ENCODE peak calls at places on chromosomes 6 and 20, in seven cellular contexts. C, W, F, Y, P, D and E are unnamed samples.

GRCh38 chr6:122886475-122886874 is 97.4 kb downstream of the SMPDL3A start:
- DNase-seq in C (peak; percentile 68), W (no peak), F (no peak), Y (no peak), P (no peak), D (no peak), E (no peak)

GRCh38 chr20:43968341-43968740 is 53.7 kb downstream of the TOX2 start:
- DNase-seq in C (no peak), W (no peak), F (no peak), Y (no peak), P (no peak), D (no peak), E (no peak)

GRCh38 chr6:24332306-24332705 is 25.6 kb downstream of the DCDC2 start:
- DNase-seq in C (no peak), W (no peak), F (no peak), Y (no peak), P (no peak), D (no peak), E (no peak)

GRCh38 chr6:168915855-168916254 is 337.8 kb downstream of the THBS2 start:
- DNase-seq in C (no peak), W (no peak), F (no peak), Y (no peak), P (no peak), D (no peak), E (no peak)

GRCh38 chr6:145761584-145761983 is 26.3 kb upstream of the EPM2A start:
- DNase-seq in C (no peak), W (no peak), F (no peak), Y (no peak), P (no peak), D (no peak), E (no peak)

GRCh38 chr20:4064118-4064962 is 49.0 kb upstream of the RNF24 start:
- DNase-seq in C (peak; percentile 20), W (peak; percentile 82), F (peak; percentile 10), Y (peak; percentile 87), P (no peak), D (peak; percentile 91), E (peak; percentile 74)

GRCh38 chr6:151948007-151948745 is 140.7 kb downstream of the ESR1 start:
- DNase-seq in C (no peak), W (no peak), F (no peak), Y (no peak), P (no peak), D (no peak), E (no peak)

GRCh38 chr20:19737025-19737424 is 21.0 kb upstream of the RIN2 start:
- DNase-seq in C (no peak), W (no peak), F (no peak), Y (no peak), P (no peak), D (peak; percentile 40), E (no peak)

GRCh38 chr6:122246906-122247658 is 152.4 kb upstream of the HSF2 start:
- DNase-seq in C (no peak), W (no peak), F (no peak), Y (no peak), P (peak; percentile 7), D (no peak), E (no peak)

GRCh38 chr6:20841806-20842205 is 307.5 kb downstream of the CDKAL1 start:
- DNase-seq in C (no peak), W (no peak), F (no peak), Y (no peak), P (no peak), D (no peak), E (no peak)

GRCh38 chr6:151179321-151179720 is 60.4 kb upstream of the AKAP12 start:
- DNase-seq in C (no peak), W (no peak), F (no peak), Y (no peak), P (no peak), D (no peak), E (no peak)

GRCh38 chr6:31945507-31946369 is at the start of gene CFB:
- DNase-seq in C (peak; percentile 8), W (peak; percentile 66), F (no peak), Y (peak; percentile 75), P (no peak), D (peak; percentile 93), E (peak; percentile 65)

GRCh38 chr6:136823128-136823660 is 802 bp downstream of the PEX7 start:
- DNase-seq in C (no peak), W (peak; percentile 32), F (no peak), Y (no peak), P (no peak), D (no peak), E (no peak)

GRCh38 chr6:159094444-159095252 is 49.9 kb upstream of the TAGAP start:
- DNase-seq in C (no peak), W (no peak), F (no peak), Y (no peak), P (peak; percentile 70), D (no peak), E (no peak)

GRCh38 chr20:23268792-23269354 is 81.7 kb upstream of the NXT1 start:
- DNase-seq in C (no peak), W (no peak), F (no peak), Y (no peak), P (no peak), D (no peak), E (no peak)

GRCh38 chr6:102732908-102733307 is 1339.4 kb downstream of the GRIK2 start:
- DNase-seq in C (no peak), W (no peak), F (no peak), Y (no peak), P (no peak), D (no peak), E (no peak)

GRCh38 chr6:170295519-170296422 is 4.9 kb upstream of the DLL1 start:
- DNase-seq in C (peak; percentile 95), W (no peak), F (no peak), Y (no peak), P (peak; percentile 78), D (no peak), E (no peak)

GRCh38 chr6:107271208-107271790 is 156.0 kb upstream of the BEND3 start:
- DNase-seq in C (no peak), W (no peak), F (no peak), Y (no peak), P (no peak), D (no peak), E (no peak)

GRCh38 chr20:58481541-58482021 is 33.6 kb downstream of the APCDD1L start:
- DNase-seq in C (peak; percentile 88), W (no peak), F (peak; percentile 27), Y (no peak), P (peak; percentile 54), D (peak; percentile 41), E (no peak)

GRCh38 chr6:150767585-150768164 is 97.8 kb upstream of the MTHFD1L start:
- DNase-seq in C (peak; percentile 65), W (no peak), F (no peak), Y (no peak), P (no peak), D (no peak), E (no peak)

GRCh38 chr20:53510266-53510665 is 83.4 kb downstream of the ZNF217 start:
- DNase-seq in C (no peak), W (no peak), F (no peak), Y (no peak), P (no peak), D (no peak), E (no peak)

GRCh38 chr6:36095497-36096391 is 34.6 kb upstream of the MAPK13 start:
- DNase-seq in C (no peak), W (no peak), F (no peak), Y (no peak), P (no peak), D (no peak), E (no peak)
- TF ChIP-seq CTCF in C (no peak), W (no peak), F (no peak), Y (no peak), P (peak; percentile 53), D (no peak), E (no peak)

GRCh38 chr6:43746613-43747101 is 23.4 kb upstream of the VEGFA start:
- DNase-seq in C (no peak), W (no peak), F (no peak), Y (no peak), P (no peak), D (peak; percentile 12), E (peak; percentile 22)

GRCh38 chr6:43747734-43748133 is 22.3 kb upstream of the VEGFA start:
- DNase-seq in C (no peak), W (no peak), F (no peak), Y (no peak), P (no peak), D (peak; percentile 0), E (no peak)

GRCh38 chr6:43750622-43751021 is 19.4 kb upstream of the VEGFA start:
- DNase-seq in C (no peak), W (no peak), F (no peak), Y (no peak), P (no peak), D (no peak), E (no peak)

GRCh38 chr6:43749461-43749860 is 20.6 kb upstream of the VEGFA start:
- DNase-seq in C (no peak), W (no peak), F (no peak), Y (no peak), P (no peak), D (no peak), E (no peak)

GRCh38 chr6:43748765-43749164 is 21.2 kb upstream of the VEGFA start:
- DNase-seq in C (no peak), W (no peak), F (no peak), Y (no peak), P (no peak), D (peak; percentile 2), E (no peak)
- TF ChIP-seq CTCF in C (no peak), W (no peak), F (no peak), Y (no peak), P (no peak), D (no peak), E (no peak)

GRCh38 chr6:41229716-41230115 is 1.6 kb downstream of the TREML4 start:
- DNase-seq in C (no peak), W (no peak), F (no peak), Y (no peak), P (no peak), D (no peak), E (no peak)

GRCh38 chr6:41228616-41229015 is 467 bp downstream of the TREML4 start:
- DNase-seq in C (peak; percentile 34), W (no peak), F (no peak), Y (no peak), P (no peak), D (no peak), E (no peak)

GRCh38 chr6:41224800-41225199 is 3.3 kb upstream of the TREML4 start:
- DNase-seq in C (no peak), W (no peak), F (no peak), Y (no peak), P (no peak), D (no peak), E (no peak)

GRCh38 chr6:41228088-41228487 is at the start of gene TREML4:
- DNase-seq in C (no peak), W (no peak), F (no peak), Y (no peak), P (no peak), D (no peak), E (no peak)

GRCh38 chr6:41226752-41227151 is 1.4 kb upstream of the TREML4 start:
- DNase-seq in C (no peak), W (no peak), F (no peak), Y (no peak), P (no peak), D (no peak), E (no peak)
- TF ChIP-seq CTCF in C (no peak), W (no peak), F (no peak), Y (no peak), P (no peak), D (no peak), E (no peak)

DNA sequence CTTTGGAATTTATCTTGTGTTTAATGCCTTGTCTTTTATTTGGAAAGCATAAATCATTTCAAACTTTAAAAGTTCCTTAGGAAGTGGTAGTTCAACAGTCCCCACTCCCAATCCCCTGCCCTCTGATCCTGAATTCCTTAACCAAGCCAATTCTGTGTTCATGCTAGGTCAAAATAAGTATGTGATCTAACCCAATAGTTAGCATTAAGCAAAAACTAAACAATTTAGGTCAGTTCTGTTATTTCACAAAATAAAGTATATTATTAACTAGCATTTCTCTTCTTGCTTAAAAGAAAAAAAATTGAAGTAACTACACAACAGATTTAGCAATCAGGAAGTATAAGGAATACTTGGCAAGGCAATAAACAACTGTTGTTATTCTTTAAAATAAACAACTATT is 37.1 kb downstream of the AKIRIN2 start:
- DNase-seq in C (no peak), W (no peak), F (no peak), Y (no peak), P (no peak), D (no peak), E (no peak)
- TF ChIP-seq CTCF in C (no peak), W (no peak), F (no peak), Y (no peak), P (no peak), D (no peak), E (no peak)